ENCODE peak calls at places on chromosomes 16 and 17, in ten cellular contexts. N is body of pancreas, K is endothelial cell of umbilical vein, Z is lower lobe of right lung, R is tibial nerve, I is heart right ventricle, F is suprapubic skin, O is brain microvascular endothelial cell, H is SK-N-SH, G is astrocyte. Y is an unnamed sample.

GRCh38 chr17:8696951-8697745 is 47.5 kb downstream of the CCDC42 start:
- DNase-seq in N (peak), K (peak), Z (no peak), R (no peak), I (no peak), F (no peak), O (peak), H (peak), G (peak), Y (no peak)

GRCh38 chr17:35352284-35352683 is 21.1 kb downstream of the SLFN11 start:
- DNase-seq in N (no peak), K (no peak), Z (no peak), R (no peak), I (no peak), F (no peak), O (no peak), H (no peak), G (no peak), Y (no peak)

GRCh38 chr17:43401293-43401692 is 2.5 kb downstream of the ARL4D start:
- DNase-seq in N (no peak), K (peak), Z (no peak), R (no peak), I (no peak), F (no peak), O (peak), H (no peak), G (peak), Y (peak)

GRCh38 chr16:69240336-69240735 is 53.4 kb downstream of the SNTB2 start:
- DNase-seq in N (no peak), K (no peak), Z (no peak), R (no peak), I (no peak), F (no peak), O (peak), H (no peak), G (peak), Y (no peak)

GRCh38 chr17:49980703-49981197 is 11.8 kb downstream of the DLX4 start:
- DNase-seq in N (no peak), K (no peak), Z (no peak), R (no peak), I (no peak), F (no peak), O (no peak), H (peak), G (no peak), Y (no peak)

GRCh38 chr16:19138601-19139000 is 24.8 kb downstream of the ITPRIPL2 start:
- DNase-seq in N (peak), K (peak), Z (peak), R (peak), I (peak), F (peak), O (peak), H (peak), G (no peak), Y (peak)

GRCh38 chr17:15038656-15039055 is 226.5 kb downstream of the PMP22 start:
- DNase-seq in N (no peak), K (no peak), Z (no peak), R (no peak), I (no peak), F (no peak), O (no peak), H (no peak), G (no peak), Y (no peak)

GRCh38 chr17:13429201-13429600 is 172.5 kb downstream of the HS3ST3A1 start:
- DNase-seq in N (no peak), K (no peak), Z (no peak), R (no peak), I (no peak), F (no peak), O (peak), H (peak), G (peak), Y (no peak)

GRCh38 chr17:57125866-57126265 is 40.8 kb downstream of the AKAP1 start:
- DNase-seq in N (no peak), K (no peak), Z (no peak), R (no peak), I (no peak), F (no peak), O (no peak), H (no peak), G (no peak), Y (no peak)

GRCh38 chr17:44940321-44940720 is 7.3 kb downstream of the KIF18B start:
- DNase-seq in N (peak), K (no peak), Z (no peak), R (no peak), I (no peak), F (no peak), O (no peak), H (peak), G (peak), Y (no peak)

GRCh38 chr17:27430882-27431491 is 25.3 kb upstream of the KSR1 start:
- DNase-seq in N (peak), K (peak), Z (no peak), R (no peak), I (peak), F (no peak), O (peak), H (peak), G (no peak), Y (no peak)

GRCh38 chr16:749010-749409 is 8.2 kb upstream of the CIAO3 start:
- DNase-seq in N (no peak), K (no peak), Z (no peak), R (no peak), I (no peak), F (no peak), O (peak), H (no peak), G (peak), Y (no peak)

GRCh38 chr16:57809843-57810196 is 7.5 kb upstream of the KIFC3 start:
- DNase-seq in N (no peak), K (no peak), Z (no peak), R (no peak), I (no peak), F (no peak), O (no peak), H (no peak), G (no peak), Y (no peak)

GRCh38 chr17:48995332-48995870 is 1.8 kb upstream of the IGF2BP1 start:
- DNase-seq in N (no peak), K (peak), Z (no peak), R (no peak), I (no peak), F (peak), O (no peak), H (no peak), G (no peak), Y (peak)

GRCh38 chr16:68085259-68086071 is at the start of gene NFATC3:
- DNase-seq in N (peak), K (peak), Z (peak), R (peak), I (peak), F (peak), O (peak), H (peak), G (peak), Y (peak)

GRCh38 chr17:31722251-31723056 is 136.6 kb downstream of the COPRS start:
- DNase-seq in N (peak), K (peak), Z (no peak), R (no peak), I (peak), F (peak), O (peak), H (no peak), G (peak), Y (no peak)

GRCh38 chr16:28873543-28874201 is 4.6 kb upstream of the ATP2A1 start:
- DNase-seq in N (no peak), K (no peak), Z (no peak), R (no peak), I (no peak), F (no peak), O (no peak), H (peak), G (no peak), Y (no peak)

GRCh38 chr17:74206332-74206818 is 2.9 kb downstream of the RPL38 start:
- DNase-seq in N (no peak), K (no peak), Z (no peak), R (no peak), I (no peak), F (no peak), O (no peak), H (no peak), G (no peak), Y (no peak)

GRCh38 chr16:70761656-70762055 is 39.3 kb downstream of the VAC14 start:
- DNase-seq in N (no peak), K (no peak), Z (no peak), R (no peak), I (no peak), F (no peak), O (no peak), H (no peak), G (no peak), Y (no peak)

GRCh38 chr17:5545051-5545987 is 39.0 kb downstream of the NLRP1 start:
- DNase-seq in N (no peak), K (no peak), Z (no peak), R (no peak), I (no peak), F (no peak), O (no peak), H (no peak), G (peak), Y (no peak)

GRCh38 chr16:2243031-2243528 is 6.8 kb downstream of the DNASE1L2 start:
- DNase-seq in N (no peak), K (no peak), Z (no peak), R (no peak), I (no peak), F (no peak), O (no peak), H (peak), G (no peak), Y (no peak)

GRCh38 chr17:30091166-30091670 is 25.4 kb upstream of the NSRP1 start:
- DNase-seq in N (no peak), K (no peak), Z (no peak), R (no peak), I (no peak), F (no peak), O (no peak), H (no peak), G (peak), Y (no peak)

GRCh38 chr16:17776888-17777287 is 306.1 kb upstream of the XYLT1 start:
- DNase-seq in N (no peak), K (no peak), Z (no peak), R (no peak), I (no peak), F (no peak), O (no peak), H (no peak), G (peak), Y (no peak)

GRCh38 chr17:56545056-56545455 is 48.4 kb upstream of the NOG start:
- DNase-seq in N (no peak), K (no peak), Z (no peak), R (no peak), I (no peak), F (no peak), O (no peak), H (no peak), G (no peak), Y (no peak)

GRCh38 chr16:66274335-66275110 is 92.0 kb upstream of the CDH5 start:
- DNase-seq in N (no peak), K (peak), Z (no peak), R (no peak), I (no peak), F (peak), O (no peak), H (peak), G (no peak), Y (no peak)

GRCh38 chr16:66272461-66272860 is 94.0 kb upstream of the CDH5 start:
- DNase-seq in N (no peak), K (no peak), Z (no peak), R (no peak), I (no peak), F (no peak), O (no peak), H (no peak), G (no peak), Y (no peak)

GRCh38 chr16:66273036-66273435 is 93.5 kb upstream of the CDH5 start:
- DNase-seq in N (no peak), K (no peak), Z (no peak), R (no peak), I (no peak), F (no peak), O (no peak), H (no peak), G (no peak), Y (no peak)

GRCh38 chr16:66275795-66276428 is 90.6 kb upstream of the CDH5 start:
- DNase-seq in N (peak), K (peak), Z (no peak), R (no peak), I (no peak), F (no peak), O (peak), H (peak), G (peak), Y (no peak)

GRCh38 chr16:66273644-66274334 is 92.7 kb upstream of the CDH5 start:
- DNase-seq in N (no peak), K (no peak), Z (no peak), R (no peak), I (no peak), F (peak), O (no peak), H (no peak), G (no peak), Y (no peak)
- TF ChIP-seq CTCF in N (no peak), K (peak), Z (no peak), R (peak), I (no peak), F (no peak), O (peak), H (no peak), G (peak), Y (no peak)

GRCh38 chr17:9937164-9937835 is 32.2 kb upstream of the RCVRN start:
- DNase-seq in N (peak), K (no peak), Z (peak), R (peak), I (peak), F (peak), O (no peak), H (no peak), G (peak), Y (no peak)
- H3K27ac ChIP-seq in N (no peak), K (no peak), Z (peak), R (peak), I (no peak), F (peak), O (no peak), H (no peak), G (no peak), Y (no peak)

GRCh38 chr17:39838057-39838456 is 26.1 kb downstream of the IKZF3 start:
- DNase-seq in N (no peak), K (no peak), Z (no peak), R (no peak), I (no peak), F (no peak), O (no peak), H (no peak), G (no peak), Y (no peak)
- TF ChIP-seq CTCF in N (no peak), K (no peak), Z (no peak), R (no peak), I (no peak), F (no peak), O (no peak), H (no peak), G (no peak), Y (no peak)

DNA sequence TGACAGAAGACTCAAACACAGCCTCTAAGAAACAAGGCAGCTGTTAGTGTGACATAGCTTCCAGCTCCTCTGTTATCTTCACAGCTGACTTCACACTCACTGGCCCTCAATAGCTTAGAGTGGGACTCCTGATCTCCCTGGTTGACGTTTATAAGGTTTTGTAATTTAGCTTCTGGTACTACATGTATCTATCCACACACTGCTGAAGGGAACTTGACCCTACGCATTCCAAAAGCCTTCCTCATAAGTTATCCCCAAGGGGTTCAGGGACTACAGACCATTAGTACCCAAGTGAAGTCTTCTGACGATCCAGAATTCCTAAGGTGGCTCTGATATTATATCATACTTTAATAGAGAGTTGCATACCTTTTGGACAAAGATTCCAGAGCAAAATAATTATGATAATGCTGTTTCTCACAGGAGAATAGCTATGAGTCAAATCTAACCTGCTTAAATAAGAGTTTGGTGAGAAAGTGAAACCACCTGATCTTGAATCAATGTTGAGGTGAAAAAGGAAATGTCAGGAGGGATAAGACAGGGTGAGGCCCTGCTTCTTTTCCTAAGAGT is 14.5 kb downstream of the ACACA start:
- DNase-seq in N (no peak), K (no peak), Z (no peak), R (no peak), I (no peak), F (no peak), O (peak), H (no peak), G (peak), Y (no peak)
- H3K27ac ChIP-seq in N (no peak), K (no peak), Z (no peak), R (no peak), I (no peak), F (no peak), O (peak), H (no peak), G (peak), Y (peak)

DNA sequence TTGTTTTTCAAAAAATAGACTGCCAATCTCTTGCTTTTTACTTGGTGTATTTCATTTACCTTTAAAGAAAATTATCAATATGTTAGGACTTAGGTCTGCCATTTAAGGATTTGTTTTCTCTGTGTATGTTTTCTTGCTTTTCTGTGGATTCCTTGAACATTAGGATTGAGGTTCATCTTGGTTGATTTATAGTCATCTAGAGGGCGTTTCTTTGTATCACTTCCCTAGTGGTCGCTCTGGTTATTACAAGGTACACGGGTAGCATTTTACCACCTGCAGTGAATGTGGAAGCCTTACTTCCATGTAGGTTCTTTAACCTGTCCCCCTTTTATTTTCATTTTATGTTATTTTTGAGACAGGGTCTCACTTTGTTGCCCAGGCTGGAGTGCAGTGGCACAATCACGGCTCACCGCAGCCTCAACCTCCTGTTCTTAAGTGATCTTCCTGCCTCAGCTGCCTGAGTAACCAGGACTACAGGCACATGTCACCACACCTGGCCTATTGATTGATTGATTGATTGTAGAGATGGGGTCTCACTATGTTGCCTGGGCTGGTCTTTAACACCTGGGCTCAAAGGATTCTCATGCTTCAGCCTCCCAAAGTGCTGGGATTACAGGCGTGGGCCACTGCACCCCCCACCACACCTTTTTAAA is 35.2 kb upstream of the CBX4 start:
- DNase-seq in N (peak), K (peak), Z (no peak), R (no peak), I (no peak), F (no peak), O (peak), H (peak), G (peak), Y (no peak)
- TF ChIP-seq CTCF in N (peak), K (peak), Z (peak), R (peak), I (peak), F (no peak), O (peak), H (peak), G (peak), Y (no peak)

GRCh38 chr16:3691778-3692177 is 25.5 kb downstream of the TRAP1 start:
- DNase-seq in N (no peak), K (no peak), Z (no peak), R (no peak), I (no peak), F (no peak), O (no peak), H (no peak), G (no peak), Y (no peak)
- H3K27ac ChIP-seq in N (no peak), K (no peak), Z (no peak), R (no peak), I (peak), F (peak), O (no peak), H (no peak), G (no peak), Y (no peak)

DNA sequence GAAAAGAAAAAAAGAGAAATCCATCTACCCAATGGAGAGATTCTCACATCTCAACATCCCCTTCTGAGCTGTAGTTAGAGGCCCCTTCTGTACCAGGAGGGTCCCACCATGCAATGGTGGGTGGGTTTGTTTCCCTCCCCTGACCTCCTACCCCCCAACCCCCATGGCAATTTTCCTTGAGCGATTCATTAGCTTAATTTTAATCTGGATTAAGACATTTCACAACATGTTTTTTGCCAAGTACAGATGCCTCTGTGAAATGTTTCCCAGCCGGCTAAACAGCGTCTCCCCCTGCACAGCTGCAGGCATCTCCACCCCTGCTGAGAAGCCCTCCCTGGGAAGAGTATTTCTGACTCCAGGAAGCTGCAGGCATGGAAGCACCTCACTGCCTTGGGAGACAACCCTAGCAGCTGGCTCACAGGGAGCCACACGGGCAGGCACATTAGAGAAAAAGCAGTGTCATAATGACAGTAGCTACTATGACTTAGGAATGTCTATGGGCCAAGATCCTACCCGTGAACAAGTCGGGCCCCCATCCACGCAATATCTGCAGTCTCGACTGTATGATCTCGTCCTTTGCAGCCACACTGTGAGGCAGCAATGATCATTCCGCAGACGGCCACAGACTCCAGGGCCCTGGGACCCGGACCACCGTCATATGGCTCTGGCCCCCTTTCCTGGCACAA is 117.3 kb downstream of the ADCY9 start:
- DNase-seq in N (no peak), K (no peak), Z (peak), R (no peak), I (no peak), F (no peak), O (peak), H (no peak), G (peak), Y (no peak)
- TF ChIP-seq CTCF in N (no peak), K (no peak), Z (no peak), R (no peak), I (peak), F (no peak), O (no peak), H (no peak), G (no peak), Y (no peak)

DNA sequence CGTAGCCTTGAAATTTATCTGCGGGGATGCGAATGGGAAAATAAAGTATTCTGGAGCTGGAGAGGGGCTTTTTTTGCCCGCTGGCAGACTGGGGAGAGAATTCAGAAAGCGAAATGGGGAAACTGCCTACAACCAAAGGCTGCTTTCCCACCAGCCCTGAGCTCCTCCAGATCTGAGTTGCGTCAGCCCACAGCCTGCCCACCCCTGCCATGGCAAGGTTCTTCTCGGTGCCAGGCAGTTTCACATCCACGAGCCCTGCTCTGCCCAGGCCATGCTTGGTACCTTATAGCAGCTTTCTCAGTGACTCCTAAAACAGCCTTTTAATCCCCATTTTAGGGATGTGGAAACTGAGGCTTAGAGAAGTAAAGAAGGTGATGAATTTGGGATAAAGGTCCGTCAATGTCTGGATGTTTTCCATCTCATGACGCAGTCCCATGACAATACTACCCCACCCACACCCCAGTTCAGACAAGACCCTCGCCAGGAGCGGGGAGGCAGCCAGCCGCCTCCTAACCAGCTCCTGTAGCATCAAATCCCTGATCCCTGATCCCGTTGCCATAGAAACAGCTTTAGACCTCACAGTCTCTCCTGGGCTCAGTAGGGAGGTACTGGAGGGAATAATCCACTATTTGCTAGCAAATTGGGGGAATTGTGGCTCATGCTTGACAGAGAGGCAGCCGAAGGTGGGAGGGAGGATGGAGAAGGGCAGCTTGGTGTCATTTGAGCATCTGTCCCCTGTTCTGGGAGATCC is 113.5 kb downstream of the MGAT5B start:
- DNase-seq in N (no peak), K (no peak), Z (peak), R (no peak), I (no peak), F (no peak), O (no peak), H (no peak), G (no peak), Y (no peak)
- H3K27ac ChIP-seq in N (no peak), K (no peak), Z (no peak), R (no peak), I (no peak), F (no peak), O (no peak), H (no peak), G (no peak), Y (no peak)

Y was measured in ascending aorta.